ENCODE peak calls at places on chromosomes 4 and X, in eight cellular contexts. K is vagina, D is uterus, T is heart right ventricle, E is mammary epithelial cell, F is RWPE1, Z is thoracic aorta, H is ovary. G is an unnamed sample.

GRCh38 chr4:103095080-103095479 is 4.6 kb downstream of the BDH2 start:
- DNase-seq in K (no peak), D (no peak), T (no peak), E (no peak), F (no peak), Z (no peak), H (no peak), G (no peak)

GRCh38 chr4:17013382-17014006 is 115.0 kb upstream of the LDB2 start:
- DNase-seq in K (no peak), D (no peak), T (no peak), E (no peak), F (no peak), Z (no peak), H (no peak), G (no peak)

GRCh38 chr4:38385286-38386010 is 278.6 kb upstream of the KLF3 start:
- DNase-seq in K (no peak), D (no peak), T (no peak), E (peak; percentile 14), F (peak; percentile 46), Z (no peak), H (no peak), G (no peak)

GRCh38 chr4:1348014-1348513 is 1.1 kb downstream of the UVSSA start:
- DNase-seq in K (no peak), D (no peak), T (no peak), E (no peak), F (no peak), Z (no peak), H (no peak), G (no peak)

GRCh38 chr4:66949424-66949823 is 595.9 kb downstream of the CENPC start:
- DNase-seq in K (no peak), D (no peak), T (no peak), E (no peak), F (no peak), Z (no peak), H (no peak), G (no peak)

GRCh38 chr4:86848732-86849617 is at the start of gene SLC10A6:
- DNase-seq in K (no peak), D (no peak), T (no peak), E (no peak), F (no peak), Z (no peak), H (no peak), G (no peak)

GRCh38 chrX:12685541-12685940 is 105.7 kb upstream of the PRPS2 start:
- DNase-seq in K (no peak), D (no peak), T (no peak), E (peak; percentile 63), F (no peak), Z (no peak), H (no peak), G (no peak)

GRCh38 chrX:119132961-119133360 is 5.3 kb upstream of the KIAA1210 start:
- DNase-seq in K (no peak), D (no peak), T (no peak), E (no peak), F (no peak), Z (no peak), H (no peak), G (no peak)

GRCh38 chrX:44223150-44223549 is 120.3 kb downstream of the EFHC2 start:
- DNase-seq in K (no peak), D (no peak), T (no peak), E (peak; percentile 78), F (peak; percentile 45), Z (no peak), H (peak; percentile 42), G (no peak)

GRCh38 chrX:74804574-74804973 is 120.7 kb downstream of the NEXMIF start:
- DNase-seq in K (no peak), D (no peak), T (no peak), E (no peak), F (no peak), Z (no peak), H (no peak), G (no peak)

GRCh38 chrX:12798601-12799000 is 7.4 kb downstream of the PRPS2 start:
- DNase-seq in K (no peak), D (no peak), T (no peak), E (no peak), F (no peak), Z (no peak), H (no peak), G (no peak)

GRCh38 chr4:915041-915474 is 17.1 kb downstream of the GAK start:
- DNase-seq in K (peak; percentile 72), D (no peak), T (no peak), E (no peak), F (no peak), Z (no peak), H (peak; percentile 36), G (no peak)

GRCh38 chr4:58360354-58361133 is 1250.4 kb upstream of the IGFBP7 start:
- DNase-seq in K (no peak), D (no peak), T (no peak), E (no peak), F (no peak), Z (no peak), H (no peak), G (no peak)

GRCh38 chr4:40523581-40523980 is 106.1 kb downstream of the RBM47 start:
- DNase-seq in K (no peak), D (no peak), T (no peak), E (no peak), F (no peak), Z (no peak), H (no peak), G (no peak)

GRCh38 chr4:105453550-105454201 is 20.2 kb downstream of the PPA2 start:
- DNase-seq in K (no peak), D (no peak), T (no peak), E (peak; percentile 13), F (no peak), Z (no peak), H (no peak), G (no peak)

GRCh38 chr4:17812801-17813200 is 2.0 kb downstream of the NCAPG start:
- DNase-seq in K (no peak), D (no peak), T (no peak), E (no peak), F (no peak), Z (no peak), H (no peak), G (no peak)

DNA sequence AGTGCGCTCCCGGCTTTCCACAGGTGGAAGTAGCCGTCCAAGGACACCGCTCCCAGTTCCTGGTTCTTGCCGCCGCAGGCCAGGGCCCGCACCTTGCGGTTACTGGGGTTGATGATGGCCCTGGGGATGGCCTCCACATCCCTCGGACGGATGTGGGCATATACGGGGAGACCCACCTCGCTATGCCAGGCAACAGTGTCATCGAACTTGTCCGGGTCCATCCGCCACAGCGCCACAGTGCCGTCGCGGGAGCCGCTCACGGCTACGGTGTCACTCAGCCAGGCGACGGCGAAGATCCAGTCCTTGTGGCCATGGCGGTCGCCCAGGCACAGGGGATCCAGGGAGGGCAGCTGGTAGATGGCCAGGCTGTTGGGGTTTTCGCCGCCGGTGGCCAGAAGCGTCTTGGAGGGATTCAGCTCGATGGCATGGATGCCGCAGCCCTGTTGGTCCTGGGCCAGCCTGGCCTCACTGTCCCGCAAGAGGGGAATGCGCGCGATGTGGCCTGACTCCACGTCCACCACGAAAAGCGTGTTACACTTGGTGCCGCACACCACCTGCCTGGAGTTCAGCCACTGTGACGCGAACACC is 795 bp downstream of the DCAF12L1 start:
- DNase-seq in K (no peak), D (no peak), T (peak; percentile 3), E (no peak), F (no peak), Z (no peak), H (no peak), G (no peak)
- TF ChIP-seq CTCF in K (no peak), D (no peak), T (no peak), E (no peak), F (no peak), Z (no peak), H (no peak), G (no peak)

DNA sequence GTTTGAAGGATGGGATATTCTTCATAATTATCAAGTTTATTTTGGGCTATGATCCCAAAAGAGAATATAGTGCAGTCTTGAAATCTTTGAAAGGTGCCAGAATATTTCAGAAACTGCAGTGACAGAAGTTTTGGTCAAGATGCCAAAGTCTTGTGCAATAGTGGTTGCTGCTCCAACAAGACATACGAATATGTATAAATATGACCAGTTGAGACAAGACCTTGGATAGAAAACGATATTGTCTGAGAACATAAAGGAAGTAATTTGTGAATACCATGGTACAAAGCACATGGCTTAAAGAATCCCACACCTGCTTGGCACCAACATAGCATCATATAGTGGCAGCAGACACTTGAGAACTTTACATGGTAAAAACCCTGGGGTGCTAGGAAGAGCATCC is 48.6 kb upstream of the AMELX start:
- DNase-seq in K (no peak), D (no peak), T (no peak), E (peak; percentile 52), F (peak; percentile 15), Z (no peak), H (no peak), G (peak; percentile 63)
- H3K27ac ChIP-seq in K (no peak overlapping the region), D (no peak overlapping the region), T (no peak overlapping the region), E (no peak overlapping the region), F (no peak overlapping the region), Z (no peak overlapping the region), H (no peak overlapping the region), G (no peak overlapping the region)

GRCh38 chr4:142881331-142881730 is 35.2 kb upstream of the INPP4B start:
- DNase-seq in K (no peak), D (no peak), T (no peak), E (no peak), F (no peak), Z (no peak), H (no peak), G (no peak)

GRCh38 chr4:142886566-142886965 is 40.5 kb upstream of the INPP4B start:
- DNase-seq in K (no peak), D (no peak), T (no peak), E (no peak), F (no peak), Z (no peak), H (no peak), G (no peak)

GRCh38 chr4:142883433-142883832 is 37.3 kb upstream of the INPP4B start:
- DNase-seq in K (no peak), D (no peak), T (no peak), E (no peak), F (no peak), Z (no peak), H (no peak), G (no peak)
- TF ChIP-seq CTCF in K (no peak), D (no peak), T (peak; percentile 23), E (peak; percentile 24), F (no peak), Z (no peak), H (no peak), G (peak; percentile 60)

GRCh38 chr4:25882226-25882625 is 19.4 kb upstream of the SEL1L3 start:
- DNase-seq in K (no peak), D (no peak), T (no peak), E (no peak), F (no peak), Z (no peak), H (no peak), G (no peak)

GRCh38 chr4:25883565-25883964 is 20.8 kb upstream of the SEL1L3 start:
- DNase-seq in K (no peak), D (no peak), T (no peak), E (no peak), F (no peak), Z (no peak), H (no peak), G (no peak)

GRCh38 chr4:25881187-25881586 is 18.4 kb upstream of the SEL1L3 start:
- DNase-seq in K (no peak), D (no peak), T (no peak), E (no peak), F (no peak), Z (no peak), H (no peak), G (no peak)

GRCh38 chr4:25879991-25880641 is 17.3 kb upstream of the SEL1L3 start:
- DNase-seq in K (no peak), D (no peak), T (no peak), E (no peak), F (no peak), Z (no peak), H (no peak), G (no peak)

GRCh38 chr4:25884040-25884788 is 21.4 kb upstream of the SEL1L3 start:
- DNase-seq in K (no peak), D (no peak), T (no peak), E (peak; percentile 61), F (no peak), Z (no peak), H (no peak), G (no peak)
- H3K27ac ChIP-seq in K (no peak overlapping the region), D (no peak overlapping the region), T (no peak overlapping the region), E (no peak overlapping the region), F (no peak overlapping the region), Z (no peak overlapping the region), H (no peak overlapping the region), G (no peak overlapping the region)